ENCODE peak calls at places on chromosomes 5 and 9, in eight cellular contexts. H is neuronal stem cell, K is HCT116, F is IMR-90, D is mesendoderm, L is fibroblast of lung, A is GM23248, W is mammary epithelial cell. S is an unnamed sample.
A peak's percentile ranks its signal among the peaks of the same experiment; 100 is the strongest.

GRCh38 chr9:135392511-135392910 is 87.1 kb upstream of the PPP1R26 start:
- DNase-seq in L (no peak), W (no peak), A (no peak), H (peak; percentile 12), D (peak; percentile 74), F (no peak), K (no peak), S (no peak)

GRCh38 chr9:89515416-89515815 is 17.5 kb upstream of the SEMA4D start:
- DNase-seq in A (no peak), D (no peak), L (no peak), H (no peak), W (no peak), K (no peak), F (no peak), S (no peak)

GRCh38 chr9:129259373-129259772 is 81.3 kb upstream of the IER5L start:
- DNase-seq in F (no peak), K (no peak), H (no peak), W (no peak), L (no peak), A (no peak), D (no peak), S (peak; percentile 25)

GRCh38 chr5:42491699-42492098 is 68.5 kb downstream of the GHR start:
- DNase-seq in H (peak; percentile 9), K (no peak), L (peak; percentile 24), F (no peak), A (no peak), D (peak; percentile 93), W (no peak), S (no peak)

GRCh38 chr9:125747765-125748510 is 765 bp downstream of the PBX3 start:
- DNase-seq in W (no peak), D (peak; percentile 47), H (no peak), K (no peak), L (no peak), F (no peak), A (peak; percentile 67), S (peak; percentile 85)

GRCh38 chr5:1278216-1278615 is 16.7 kb downstream of the TERT start:
- DNase-seq in F (no peak), H (no peak), W (no peak), L (no peak), D (no peak), A (no peak), K (no peak), S (no peak)

GRCh38 chr5:104189031-104189430 is 626.4 kb upstream of the NUDT12 start:
- DNase-seq in W (peak; percentile 81), D (no peak), H (no peak), K (no peak), A (peak; percentile 1), F (peak; percentile 64), L (peak; percentile 96), S (no peak)

GRCh38 chr5:36373527-36374086 is 71.9 kb upstream of the RANBP3L start:
- DNase-seq in D (no peak), F (peak; percentile 38), L (peak; percentile 80), K (no peak), H (no peak), A (peak; percentile 91), W (peak; percentile 93), S (peak; percentile 72)

GRCh38 chr5:143887901-143888648 is 76.1 kb downstream of the HMHB1 start:
- DNase-seq in F (peak; percentile 75), A (peak; percentile 91), K (no peak), W (no peak), L (peak; percentile 90), H (no peak), D (no peak), S (no peak)

GRCh38 chr9:133542002-133542401 is 7.5 kb downstream of the ADAMTSL2 start:
- DNase-seq in F (no peak), W (no peak), L (no peak), H (no peak), K (no peak), D (no peak), A (no peak), S (no peak)

GRCh38 chr9:133546287-133546680 is 11.8 kb downstream of the ADAMTSL2 start:
- DNase-seq in W (no peak), K (no peak), A (no peak), L (no peak), H (no peak), F (no peak), D (no peak), S (no peak)

GRCh38 chr9:133547116-133547515 is 12.6 kb downstream of the ADAMTSL2 start:
- DNase-seq in F (no peak), K (no peak), H (no peak), L (no peak), D (no peak), A (no peak), W (no peak), S (no peak)

GRCh38 chr9:133543772-133544467 is 9.4 kb downstream of the ADAMTSL2 start:
- DNase-seq in H (no peak), D (no peak), F (no peak), A (no peak), K (no peak), W (no peak), L (no peak), S (no peak)

DNA sequence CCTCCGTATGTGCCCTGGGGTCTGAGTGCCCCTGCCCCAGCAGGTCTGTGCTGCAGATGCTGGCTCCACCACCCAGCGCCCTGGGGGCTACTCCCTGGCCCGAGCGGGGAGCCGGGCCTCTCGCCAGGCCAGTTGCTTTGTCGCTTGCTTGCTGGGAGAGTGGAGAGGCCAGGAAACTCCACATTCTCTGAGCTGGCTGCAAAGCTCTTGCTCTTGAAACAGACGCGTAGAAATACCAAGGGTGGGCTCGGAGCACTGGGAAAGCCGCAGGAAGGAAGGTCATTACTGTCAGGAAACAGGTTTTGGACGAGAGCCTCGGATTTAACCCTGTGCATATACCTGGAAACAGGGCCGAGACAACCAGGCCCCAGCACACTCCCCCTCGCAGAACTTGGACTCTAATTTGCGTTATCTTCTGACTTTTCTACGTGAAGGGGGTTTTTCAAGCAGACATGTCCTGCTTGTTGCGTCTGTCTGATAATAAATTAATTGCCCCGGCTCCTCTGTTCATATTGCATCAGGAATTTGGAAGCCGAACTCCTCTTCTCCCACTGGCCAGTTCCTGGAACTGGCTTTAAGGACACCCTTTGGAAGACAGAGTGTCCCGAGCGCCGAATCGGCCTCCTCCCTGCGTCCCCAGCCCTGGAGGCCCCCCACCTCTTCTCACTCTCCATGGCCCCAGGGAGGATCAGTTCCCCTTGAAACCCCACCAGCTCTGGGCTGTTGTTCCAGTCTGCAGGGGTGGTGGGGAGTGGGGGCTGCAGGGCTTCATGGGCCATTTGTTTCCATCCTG is 11.2 kb downstream of the ADAMTSL2 start:
- DNase-seq in L (no peak), D (no peak), A (no peak), K (no peak), H (no peak), W (no peak), F (no peak), S (no peak)
- H3K27ac ChIP-seq in L (no peak overlapping the region), D (no peak overlapping the region), A (no peak overlapping the region), K (no peak overlapping the region), H (no peak overlapping the region), W (no peak overlapping the region), F (no peak overlapping the region), S (peak overlapping the region; percentile 59)

GRCh38 chr5:176659440-176659839 is 12.2 kb downstream of the TSPAN17 start:
- DNase-seq in D (no peak), A (no peak), K (no peak), H (no peak), W (no peak), F (no peak), L (no peak), S (no peak)

GRCh38 chr5:176658007-176658599 is 10.8 kb downstream of the TSPAN17 start:
- DNase-seq in K (peak; percentile 34), A (peak; percentile 84), L (peak; percentile 48), D (peak; percentile 88), F (peak; percentile 62), W (peak; percentile 43), H (peak; percentile 48), S (no peak)

GRCh38 chr5:176659860-176660461 is 12.7 kb downstream of the TSPAN17 start:
- DNase-seq in H (no peak), D (no peak), L (no peak), W (no peak), A (no peak), K (no peak), F (no peak), S (no peak)

GRCh38 chr5:176660530-176660859 is 13.2 kb downstream of the TSPAN17 start:
- DNase-seq in A (no peak), D (no peak), K (no peak), L (no peak), W (no peak), H (no peak), F (no peak), S (no peak)

DNA sequence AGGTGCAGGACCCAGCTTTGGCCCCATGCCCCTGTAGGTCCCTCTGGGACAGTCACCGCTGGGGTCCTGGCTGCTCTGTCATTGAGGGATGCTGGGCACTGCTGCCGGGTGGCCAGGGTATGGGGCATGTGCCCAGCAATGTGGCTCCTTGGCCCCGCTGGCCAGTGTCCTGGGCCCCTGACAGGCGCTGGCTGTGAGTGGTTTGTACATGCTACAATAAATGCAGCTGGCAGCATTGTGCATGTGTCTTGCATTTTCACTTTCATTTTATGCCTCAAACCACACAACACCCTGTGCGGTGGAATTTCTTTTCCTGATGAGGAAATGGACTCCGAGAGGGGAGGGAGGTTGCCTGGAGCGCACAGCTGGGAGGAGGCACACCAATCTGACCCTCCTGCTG is 11.5 kb downstream of the TSPAN17 start:
- DNase-seq in F (peak; percentile 45), L (peak; percentile 31), H (no peak), W (no peak), A (peak; percentile 27), K (no peak), D (no peak), S (peak; percentile 71)
- H3K4me3 ChIP-seq in F (no peak overlapping the region), L (no peak overlapping the region), H (no peak overlapping the region), W (no peak overlapping the region), A (no peak overlapping the region), K (no peak overlapping the region), D (no peak overlapping the region), S (peak overlapping the region; percentile 40)

GRCh38 chr5:34597034-34597433 is 59.1 kb upstream of the RAI14 start:
- DNase-seq in H (no peak), F (no peak), L (peak; percentile 18), A (peak; percentile 38), K (no peak), W (no peak), D (no peak), S (no peak)

GRCh38 chr5:34603378-34603777 is 52.8 kb upstream of the RAI14 start:
- DNase-seq in W (no peak), K (no peak), D (no peak), L (no peak), F (no peak), H (no peak), A (no peak), S (no peak)

GRCh38 chr5:34599471-34600117 is 56.5 kb upstream of the RAI14 start:
- DNase-seq in L (peak; percentile 46), F (no peak), D (no peak), W (peak; percentile 72), K (no peak), H (no peak), A (peak; percentile 65), S (no peak)

GRCh38 chr5:34598177-34598794 is 57.8 kb upstream of the RAI14 start:
- DNase-seq in L (peak; percentile 97), A (peak; percentile 95), K (peak; percentile 35), F (peak; percentile 96), W (peak; percentile 93), D (no peak), H (no peak), S (no peak)

GRCh38 chr5:34600118-34600493 is 56.0 kb upstream of the RAI14 start:
- DNase-seq in A (no peak), W (no peak), K (no peak), L (no peak), F (no peak), D (no peak), H (no peak), S (no peak)
- H3K9ac ChIP-seq in A (no peak overlapping the region), W (no peak overlapping the region), K (no peak overlapping the region), L (no peak overlapping the region), F (no peak overlapping the region), D (no peak overlapping the region), H (no peak overlapping the region), S (no peak overlapping the region)

GRCh38 chr5:126056362-126056761 is 366.8 kb upstream of the GRAMD2B start:
- DNase-seq in F (no peak), W (no peak), A (no peak), D (no peak), K (no peak), H (no peak), L (no peak), S (no peak)
- H3K27ac ChIP-seq in F (no peak overlapping the region), W (no peak overlapping the region), A (no peak overlapping the region), D (no peak overlapping the region), K (no peak overlapping the region), H (no peak overlapping the region), L (no peak overlapping the region), S (no peak overlapping the region)